ENCODE peak calls at places on chromosome 16, in ten cellular contexts. H is NB4; V is HuH-7.5; T is ELR; O is NCI-H2171 treated with DMSO at 0.1 percent for 48 hours; G is activated B cell treated with CpG ODN at 0.5 μM for 24 hours; R is activated T-cell treated with anti-CD3 and anti-CD28 coated beads, Interleukin-2, amount 50 U/mL, for 4 hours; M is heart left ventricle; Z is dermis blood vessel endothelial cell; K is Jurkat, Clone E6-1. F is an unnamed sample.
A peak's percentile ranks its signal among the peaks of the same experiment; 100 is the strongest.

GRCh38 chr16:30049871-30050270 is 15.7 kb upstream of the ALDOA start:
- DNase-seq in H (no peak), V (no peak), T (no peak), O (no peak), G (no peak), R (no peak), M (no peak), Z (no peak), K (no peak), F (no peak)

GRCh38 chr16:57635266-57636097 is 7.1 kb downstream of the ADGRG1 start:
- DNase-seq in H (no peak), V (peak; percentile 73), T (no peak), O (no peak), G (no peak), R (no peak), M (no peak), Z (no peak), K (no peak), F (no peak)

GRCh38 chr16:57305159-57305811 is 20.8 kb upstream of the PLLP start:
- DNase-seq in H (no peak), V (no peak), T (no peak), O (no peak), G (no peak), R (no peak), M (no peak), Z (no peak), K (no peak), F (no peak)

GRCh38 chr16:48846277-48846676 is 236.3 kb upstream of the N4BP1 start:
- DNase-seq in H (no peak), V (no peak), T (no peak), O (no peak), G (no peak), R (no peak), M (no peak), Z (no peak), K (no peak), F (no peak)

GRCh38 chr16:31488630-31489564 is 6.0 kb downstream of the SLC5A2 start:
- DNase-seq in H (no peak), V (no peak), T (no peak), O (no peak), G (no peak), R (no peak), M (no peak), Z (peak; percentile 35), K (no peak), F (no peak)

GRCh38 chr16:28544998-28545397 is 6.2 kb upstream of the NUPR1 start:
- DNase-seq in H (no peak), V (no peak), T (no peak), O (no peak), G (no peak), R (no peak), M (no peak), Z (no peak), K (no peak), F (no peak)

GRCh38 chr16:48435906-48436305 is 50.7 kb upstream of the SIAH1 start:
- DNase-seq in H (no peak), V (no peak), T (no peak), O (peak; percentile 4), G (no peak), R (no peak), M (no peak), Z (no peak), K (no peak), F (no peak)

GRCh38 chr16:12646490-12647274 is 157.0 kb downstream of the CPPED1 start:
- DNase-seq in H (peak; percentile 10), V (no peak), T (peak; percentile 17), O (no peak), G (no peak), R (peak; percentile 19), M (peak; percentile 27), Z (peak; percentile 80), K (peak; percentile 68), F (no peak)

GRCh38 chr16:68362952-68363846 is 52.4 kb downstream of the PRMT7 start:
- DNase-seq in H (no peak), V (no peak), T (no peak), O (no peak), G (no peak), R (no peak), M (no peak), Z (no peak), K (no peak), F (no peak)

GRCh38 chr16:49866533-49867155 is 10.7 kb upstream of the ZNF423 start:
- DNase-seq in H (no peak), V (no peak), T (no peak), O (no peak), G (no peak), R (no peak), M (no peak), Z (no peak), K (no peak), F (no peak)

GRCh38 chr16:58658796-58659211 is 25.8 kb downstream of the SLC38A7 start:
- DNase-seq in H (peak; percentile 69), V (no peak), T (no peak), O (no peak), G (no peak), R (no peak), M (no peak), Z (no peak), K (no peak), F (no peak)

GRCh38 chr16:58264961-58265479 is 29.8 kb downstream of the PRSS54 start:
- DNase-seq in H (peak; percentile 86), V (no peak), T (peak; percentile 92), O (no peak), G (no peak), R (no peak), M (no peak), Z (peak; percentile 47), K (no peak), F (peak; percentile 3)

GRCh38 chr16:1768767-1769401 is 2.5 kb downstream of the NME3 start:
- DNase-seq in H (no peak), V (no peak), T (no peak), O (no peak), G (no peak), R (no peak), M (no peak), Z (no peak), K (no peak), F (no peak)

GRCh38 chr16:424033-424622 is 1.3 kb upstream of the RAB11FIP3 start:
- DNase-seq in H (peak; percentile 48), V (no peak), T (peak; percentile 92), O (no peak), G (no peak), R (no peak), M (peak; percentile 75), Z (peak; percentile 95), K (no peak), F (no peak)

GRCh38 chr16:77759821-77760220 is 28.5 kb upstream of the VAT1L start:
- DNase-seq in H (peak; percentile 45), V (no peak), T (no peak), O (no peak), G (no peak), R (no peak), M (no peak), Z (peak; percentile 50), K (no peak), F (no peak)

GRCh38 chr16:23855010-23855409 is 19.2 kb downstream of the PRKCB start:
- DNase-seq in H (peak; percentile 95), V (no peak), T (no peak), O (no peak), G (no peak), R (no peak), M (no peak), Z (no peak), K (no peak), F (peak; percentile 77)

GRCh38 chr16:31071861-31072260 is 2.2 kb downstream of the ZNF668 start:
- DNase-seq in H (no peak), V (no peak), T (peak; percentile 60), O (no peak), G (no peak), R (no peak), M (no peak), Z (peak; percentile 49), K (no peak), F (no peak)

GRCh38 chr16:50253511-50253903 is 12.8 kb upstream of the ADCY7 start:
- DNase-seq in H (no peak), V (no peak), T (no peak), O (no peak), G (no peak), R (no peak), M (no peak), Z (no peak), K (no peak), F (no peak)

GRCh38 chr16:87201777-87202176 is 115.4 kb downstream of the C16orf95 start:
- DNase-seq in H (peak; percentile 34), V (no peak), T (no peak), O (no peak), G (no peak), R (no peak), M (no peak), Z (no peak), K (no peak), F (no peak)

GRCh38 chr16:70715860-70716357 is 30.1 kb upstream of the MTSS2 start:
- DNase-seq in H (no peak), V (no peak), T (no peak), O (no peak), G (no peak), R (no peak), M (no peak), Z (no peak), K (no peak), F (no peak)

GRCh38 chr16:84833142-84833495 is 13.3 kb downstream of the CRISPLD2 start:
- DNase-seq in H (peak; percentile 46), V (no peak), T (no peak), O (no peak), G (no peak), R (no peak), M (no peak), Z (no peak), K (no peak), F (no peak)

GRCh38 chr16:1425616-1426370 is 5.1 kb upstream of the PERCC1 start:
- DNase-seq in H (no peak), V (no peak), T (no peak), O (no peak), G (no peak), R (no peak), M (no peak), Z (no peak), K (no peak), F (no peak)

GRCh38 chr16:57794849-57795430 is 7.4 kb downstream of the KIFC3 start:
- DNase-seq in H (no peak), V (no peak), T (no peak), O (no peak), G (no peak), R (no peak), M (no peak), Z (no peak), K (no peak), F (no peak)

GRCh38 chr16:17512636-17513220 is 42.0 kb upstream of the XYLT1 start:
- DNase-seq in H (no peak), V (no peak), T (peak; percentile 21), O (no peak), G (no peak), R (no peak), M (no peak), Z (no peak), K (no peak), F (no peak)

GRCh38 chr16:71923941-71924690 is 28.8 kb downstream of the IST1 start:
- DNase-seq in H (no peak), V (no peak), T (peak; percentile 45), O (no peak), G (no peak), R (no peak), M (no peak), Z (no peak), K (no peak), F (no peak)

GRCh38 chr16:27444015-27444414 is 42.0 kb downstream of the IL21R start:
- DNase-seq in H (no peak), V (no peak), T (peak; percentile 49), O (no peak), G (no peak), R (no peak), M (no peak), Z (peak; percentile 33), K (no peak), F (no peak)

GRCh38 chr16:11302977-11303376 is 21.8 kb upstream of the PRM1 start:
- DNase-seq in H (no peak), V (no peak), T (no peak), O (peak; percentile 86), G (no peak), R (no peak), M (peak; percentile 1), Z (no peak), K (no peak), F (no peak)

GRCh38 chr16:69187891-69188451 is 1.0 kb downstream of the SNTB2 start:
- DNase-seq in H (peak; percentile 50), V (peak; percentile 49), T (peak; percentile 60), O (peak; percentile 57), G (no peak), R (peak; percentile 7), M (peak; percentile 61), Z (peak; percentile 60), K (peak; percentile 55), F (no peak)

F was measured in NK-92 treated with Interleukin-12 subunit alpha and Interleukin-12 subunit beta, amount 100 ng/mL, for 24 hours.